ENCODE peak calls at places on chromosomes 11 and 22, in six cellular contexts. H, P, K, F, B and W are unnamed samples.
A peak's percentile ranks its signal among the peaks of the same experiment; 100 is the strongest.

GRCh38 chr11:132060546-132060945 is 690.1 kb downstream of the NTM start:
- DNase-seq in H (no peak), P (no peak), K (no peak), F (no peak), B (no peak), W (peak; percentile 6)

GRCh38 chr11:82864268-82864667 is 36.0 kb downstream of the PRCP start:
- DNase-seq in H (peak; percentile 81), P (peak; percentile 63), K (peak; percentile 42), F (peak; percentile 89), B (no peak), W (peak; percentile 71)

GRCh38 chr11:79400717-79401330 is 40.0 kb downstream of the TENM4 start:
- DNase-seq in H (no peak), P (no peak), K (peak; percentile 48), F (peak; percentile 47), B (no peak), W (no peak)

GRCh38 chr22:48838846-48839730 is 988.6 kb downstream of the BRD1 start:
- DNase-seq in H (no peak), P (no peak), K (no peak), F (no peak), B (peak; percentile 37), W (no peak)

GRCh38 chr11:85318573-85318972 is 308.6 kb downstream of the DLG2 start:
- DNase-seq in H (no peak), P (no peak), K (no peak), F (no peak), B (no peak), W (no peak)

GRCh38 chr11:36775157-36775556 is 177.1 kb upstream of the RAG2 start:
- DNase-seq in H (no peak), P (no peak), K (no peak), F (no peak), B (no peak), W (no peak)

GRCh38 chr11:12544986-12545775 is 129.0 kb upstream of the TEAD1 start:
- DNase-seq in H (no peak), P (no peak), K (no peak), F (no peak), B (no peak), W (no peak)

GRCh38 chr11:109849946-109850345 is 243.2 kb upstream of the ZC3H12C start:
- DNase-seq in H (no peak), P (no peak), K (no peak), F (no peak), B (no peak), W (no peak)

GRCh38 chr11:32785262-32785661 is 9.2 kb downstream of the CCDC73 start:
- DNase-seq in H (no peak), P (no peak), K (no peak), F (no peak), B (no peak), W (no peak)
- TF ChIP-seq POLR2A in H (no peak), P (no peak), K (no peak), F (no peak), B (no peak), W (no peak)

DNA sequence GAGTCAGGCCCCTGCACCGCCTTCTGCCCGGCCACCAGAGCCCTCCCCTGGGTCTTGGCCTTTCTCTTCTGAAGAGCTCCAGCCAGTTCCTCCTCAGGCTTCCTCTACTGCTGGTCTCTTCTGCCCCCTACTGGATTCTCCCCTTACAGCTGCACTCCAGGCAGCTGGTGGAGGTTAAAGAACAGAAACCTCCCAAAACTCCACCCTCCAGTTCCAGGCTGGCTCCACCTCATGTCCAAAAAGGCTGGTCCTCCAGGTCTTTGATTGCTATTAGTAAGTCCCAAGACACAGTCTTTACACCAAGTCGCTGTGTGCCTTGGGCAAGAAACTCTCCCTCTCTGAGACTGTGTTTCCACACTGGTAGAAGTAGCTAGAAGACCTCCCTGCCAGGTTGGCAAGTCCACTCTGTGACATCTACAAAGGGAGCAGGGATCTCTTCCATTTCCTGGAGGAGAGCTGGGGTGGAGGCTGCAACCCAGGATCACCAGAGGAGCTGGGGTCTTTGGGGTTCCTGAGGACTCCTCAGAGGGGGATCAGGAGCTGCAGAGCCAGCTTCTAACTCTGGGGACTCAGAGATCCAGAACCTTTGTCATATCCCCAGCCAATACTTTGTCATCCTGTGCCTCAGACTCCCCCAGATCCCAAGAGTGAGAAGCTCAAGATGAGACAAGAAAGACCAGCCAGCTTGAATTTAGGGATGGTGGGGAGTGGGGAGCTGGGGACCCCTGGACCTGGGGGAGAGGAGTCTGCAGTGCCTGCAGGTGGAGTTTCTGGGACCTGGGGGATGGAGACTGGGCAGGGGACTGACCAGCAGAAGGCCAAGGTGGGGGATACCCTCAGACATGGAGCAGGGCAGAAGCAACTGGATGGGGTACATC is 3.4 kb upstream of the IGLL5 start:
- DNase-seq in H (no peak), P (no peak), K (peak; percentile 53), F (peak; percentile 85), B (no peak), W (peak; percentile 52)
- TF ChIP-seq CTCF in H (peak; percentile 29), P (peak; percentile 81), K (peak; percentile 29), F (peak; percentile 88), B (peak; percentile 69), W (peak; percentile 42)

GRCh38 chr11:795638-796564 is 2.2 kb downstream of the SLC25A22 start:
- DNase-seq in H (peak; percentile 91), P (peak; percentile 85), K (peak; percentile 77), F (peak; percentile 90), B (peak; percentile 83), W (peak; percentile 53)
- TF ChIP-seq POLR2A in H (peak; percentile 24), P (no peak), K (no peak), F (peak; percentile 24), B (no peak), W (no peak)

GRCh38 chr11:88229303-88229702 is 54.1 kb upstream of the RAB38 start:
- DNase-seq in H (no peak), P (no peak), K (no peak), F (no peak), B (no peak), W (no peak)

GRCh38 chr11:88231894-88232482 is 56.7 kb upstream of the RAB38 start:
- DNase-seq in H (no peak), P (no peak), K (no peak), F (peak; percentile 41), B (no peak), W (peak; percentile 59)
- TF ChIP-seq CTCF in H (peak; percentile 38), P (peak; percentile 66), K (peak; percentile 47), F (peak; percentile 56), B (peak; percentile 58), W (peak; percentile 48)

GRCh38 chr11:66478823-66479740 is 1.2 kb upstream of the DPP3 start:
- DNase-seq in H (peak; percentile 81), P (no peak), K (peak; percentile 50), F (peak; percentile 65), B (no peak), W (peak; percentile 37)

GRCh38 chr11:66476841-66477251 is 3.4 kb upstream of the DPP3 start:
- DNase-seq in H (no peak), P (no peak), K (no peak), F (no peak), B (no peak), W (no peak)

GRCh38 chr11:66479741-66480115 is 506 bp upstream of the DPP3 start:
- DNase-seq in H (no peak), P (peak; percentile 65), K (no peak), F (no peak), B (no peak), W (no peak)

GRCh38 chr11:66477256-66478201 is 2.7 kb upstream of the DPP3 start:
- DNase-seq in H (no peak), P (no peak), K (no peak), F (no peak), B (no peak), W (no peak)

GRCh38 chr11:66480116-66480938 is at the start of gene DPP3:
- DNase-seq in H (peak; percentile 99), P (peak; percentile 99), K (peak; percentile 99), F (peak; percentile 99), B (peak; percentile 99), W (peak; percentile 98)
- TF ChIP-seq POLR2A in H (peak; percentile 86), P (peak; percentile 95), K (peak; percentile 84), F (peak; percentile 93), B (peak; percentile 91), W (peak; percentile 96)

GRCh38 chr22:36395922-36396321 is 8.2 kb upstream of the MYH9 start:
- DNase-seq in H (no peak), P (no peak), K (no peak), F (no peak), B (no peak), W (no peak)

GRCh38 chr22:36397767-36398093 is 10.0 kb upstream of the MYH9 start:
- DNase-seq in H (no peak), P (no peak), K (no peak), F (no peak), B (no peak), W (no peak)

GRCh38 chr22:36398602-36399472 is 11.1 kb upstream of the MYH9 start:
- DNase-seq in H (no peak), P (peak; percentile 72), K (no peak), F (no peak), B (no peak), W (peak; percentile 86)

GRCh38 chr22:36395061-36395849 is 7.5 kb upstream of the MYH9 start:
- DNase-seq in H (no peak), P (no peak), K (peak; percentile 46), F (no peak), B (no peak), W (no peak)

DNA sequence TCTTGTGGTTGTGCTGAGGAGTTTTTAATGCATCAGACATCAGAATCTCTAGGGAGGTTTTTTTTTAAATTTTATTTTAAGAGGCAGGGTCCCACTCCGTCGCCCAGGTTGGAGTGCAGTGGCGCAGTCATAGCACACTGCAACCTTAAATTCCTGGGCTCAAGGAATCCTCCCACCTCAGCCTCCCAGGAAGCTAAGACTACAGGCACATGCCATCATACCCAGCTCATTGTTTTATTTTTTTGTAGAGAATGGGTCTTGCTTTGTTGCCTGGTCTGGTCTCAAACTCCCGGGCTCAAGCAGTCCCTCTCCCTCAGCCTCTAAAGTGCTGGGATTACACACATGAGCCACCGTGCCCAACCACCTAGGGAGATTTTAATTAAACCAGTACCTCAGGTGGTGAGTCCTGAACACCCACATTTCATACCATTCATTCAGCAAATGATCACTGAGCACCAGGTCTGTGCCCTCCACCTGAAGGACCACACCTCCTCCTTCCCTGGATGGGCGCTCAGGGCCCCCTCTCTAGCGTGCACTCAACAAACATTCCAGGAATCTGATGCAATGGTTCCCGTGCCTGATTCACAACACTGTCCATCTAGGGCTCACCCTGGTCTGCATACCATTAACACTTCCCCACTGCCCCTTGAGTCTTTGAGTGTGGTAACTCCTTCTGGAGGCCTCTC is 9.5 kb upstream of the MYH9 start:
- DNase-seq in H (no peak), P (no peak), K (no peak), F (no peak), B (no peak), W (no peak)
- TF ChIP-seq CTCF in H (no peak), P (no peak), K (no peak), F (no peak), B (no peak), W (no peak)

DNA sequence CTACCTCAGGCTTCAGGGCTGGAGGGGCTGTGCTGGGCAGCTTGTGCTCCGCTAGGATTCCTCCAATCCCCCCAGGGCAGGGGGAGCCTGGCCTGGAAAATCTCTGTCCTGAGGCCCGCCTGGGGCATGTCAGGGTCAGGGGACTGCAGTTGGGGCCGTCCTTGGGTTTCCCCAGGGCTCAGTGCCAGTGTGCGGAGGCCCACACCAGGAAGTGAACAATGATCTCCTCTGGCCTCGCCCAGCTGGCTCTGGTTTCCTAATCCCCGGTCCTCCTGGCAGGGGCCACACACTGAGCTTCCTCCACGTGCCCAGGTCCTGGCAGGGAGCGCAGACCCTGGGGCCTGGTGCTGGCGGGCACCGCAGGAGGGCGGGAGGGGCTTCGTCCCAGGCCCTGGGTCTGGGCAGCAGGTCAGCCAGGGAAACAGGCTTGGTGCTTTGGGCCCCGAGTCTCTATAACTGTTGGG is 1.4 kb upstream of the MUC2 start:
- DNase-seq in H (peak; percentile 70), P (peak; percentile 86), K (peak; percentile 88), F (peak; percentile 32), B (peak; percentile 65), W (peak; percentile 62)
- TF ChIP-seq POLR2A in H (no peak), P (peak; percentile 21), K (no peak), F (no peak), B (no peak), W (no peak)